ENCODE peak calls at places on chromosomes 16 and 17, in four cellular contexts. R is dorsolateral prefrontal cortex, W is ascending aorta, N is fibroblast of pulmonary artery. M is an unnamed sample.
A peak's percentile ranks its signal among the peaks of the same experiment; 100 is the strongest.

GRCh38 chr16:13829712-13830304 is 90.1 kb upstream of the ERCC4 start:
- DNase-seq in W (no peak), R (no peak), N (no peak), M (no peak)

GRCh38 chr16:30903002-30903401 is 6.6 kb downstream of the CTF1 start:
- DNase-seq in N (no peak), R (no peak), W (no peak), M (no peak)

GRCh38 chr17:6269474-6269873 is 165.4 kb downstream of the AIPL1 start:
- DNase-seq in W (no peak), N (peak; percentile 36), R (no peak), M (peak; percentile 53)

GRCh38 chr17:59221159-59221847 is 992 bp downstream of the GDPD1 start:
- DNase-seq in R (no peak), N (peak; percentile 5), W (no peak), M (no peak)

GRCh38 chr16:71845639-71846431 is at the start of gene ATXN1L:
- DNase-seq in R (peak; percentile 97), W (peak; percentile 65), N (peak; percentile 94), M (peak; percentile 87)

GRCh38 chr17:71511266-71511995 is 609.4 kb upstream of the SOX9 start:
- DNase-seq in N (no peak), R (no peak), W (no peak), M (no peak)

GRCh38 chr16:58492735-58493134 is 7.2 kb upstream of the NDRG4 start:
- DNase-seq in R (no peak), W (no peak), N (no peak), M (no peak)

GRCh38 chr16:77596243-77596642 is 126.1 kb upstream of the NUDT7 start:
- DNase-seq in R (no peak), N (peak; percentile 86), W (no peak), M (peak; percentile 17)

GRCh38 chr16:88856122-88856827 is 472 bp downstream of the GALNS start:
- DNase-seq in R (peak; percentile 58), W (no peak), N (no peak), M (no peak)

GRCh38 chr16:58026139-58026704 is 668 bp downstream of the MMP15 start:
- DNase-seq in W (no peak), N (peak; percentile 43), R (peak; percentile 61), M (peak; percentile 13)

GRCh38 chr17:13557077-13557476 is 44.7 kb downstream of the HS3ST3A1 start:
- DNase-seq in R (no peak), W (no peak), N (peak; percentile 22), M (peak; percentile 75)

GRCh38 chr17:69761767-69762321 is 313.2 kb upstream of the KCNJ16 start:
- DNase-seq in R (no peak), N (peak; percentile 88), W (no peak), M (peak; percentile 85)

GRCh38 chr16:53703590-53704444 is at the start of the genes FTO and RPGRIP1L:
- DNase-seq in W (peak; percentile 98), N (peak; percentile 99), R (peak; percentile 99), M (peak; percentile 100)

GRCh38 chr16:72946474-72947194 is 101.3 kb downstream of the ZFHX3 start:
- DNase-seq in N (peak; percentile 67), W (no peak), R (no peak), M (no peak)

GRCh38 chr16:80663078-80663477 is 122.3 kb downstream of the DYNLRB2 start:
- DNase-seq in R (no peak), W (no peak), N (no peak), M (no peak)

GRCh38 chr16:56389554-56389953 is 35.8 kb downstream of the AMFR start:
- DNase-seq in W (no peak), N (peak; percentile 88), R (no peak), M (peak; percentile 98)

GRCh38 chr17:10275418-10275817 is 77.0 kb upstream of the GAS7 start:
- DNase-seq in W (no peak), N (no peak), R (no peak), M (no peak)

GRCh38 chr17:66967867-66968543 is 3.5 kb downstream of the CACNG4 start:
- DNase-seq in W (no peak), N (no peak), R (no peak), M (no peak)

GRCh38 chr16:67431805-67432476 is 1.0 kb downstream of the HSD11B2 start:
- DNase-seq in W (no peak), R (no peak), N (no peak), M (no peak)

GRCh38 chr17:77405867-77406513 is 265.2 kb downstream of the SEC14L1 start:
- DNase-seq in W (no peak), R (no peak), N (no peak), M (no peak)

GRCh38 chr17:79413591-79413990 is 197.3 kb downstream of the RBFOX3 start:
- DNase-seq in R (no peak), W (no peak), N (no peak), M (no peak)

GRCh38 chr16:20867585-20867984 is 32.6 kb downstream of the DCUN1D3 start:
- DNase-seq in N (peak; percentile 43), R (no peak), W (no peak), M (no peak)

GRCh38 chr16:68400083-68400923 is 48.0 kb downstream of the SMPD3 start:
- DNase-seq in W (no peak), N (no peak), R (no peak), M (no peak)

GRCh38 chr16:57519796-57520360 is 16.5 kb downstream of the CCDC102A start:
- DNase-seq in W (no peak), R (peak; percentile 87), N (peak; percentile 75), M (peak; percentile 60)

GRCh38 chr17:797236-797635 is 15.1 kb downstream of the MRM3 start:
- DNase-seq in N (no peak), W (no peak), R (peak; percentile 36), M (no peak)

GRCh38 chr17:796609-797008 is 14.5 kb downstream of the MRM3 start:
- DNase-seq in R (peak; percentile 29), W (no peak), N (no peak), M (no peak)

GRCh38 chr17:795721-796120 is 13.6 kb downstream of the MRM3 start:
- DNase-seq in R (peak; percentile 33), N (no peak), W (no peak), M (no peak)

GRCh38 chr17:794876-795275 is 12.7 kb downstream of the MRM3 start:
- DNase-seq in W (no peak), N (peak; percentile 76), R (peak; percentile 84), M (peak; percentile 75)

GRCh38 chr17:795276-795675 is 13.1 kb downstream of the MRM3 start:
- DNase-seq in N (no peak), R (peak; percentile 42), W (no peak), M (no peak)
- H3K4me3 ChIP-seq in N (peak overlapping the region; percentile 4), R (peak overlapping the region; percentile 1), W (peak overlapping the region; percentile 52), M (no peak overlapping the region)

DNA sequence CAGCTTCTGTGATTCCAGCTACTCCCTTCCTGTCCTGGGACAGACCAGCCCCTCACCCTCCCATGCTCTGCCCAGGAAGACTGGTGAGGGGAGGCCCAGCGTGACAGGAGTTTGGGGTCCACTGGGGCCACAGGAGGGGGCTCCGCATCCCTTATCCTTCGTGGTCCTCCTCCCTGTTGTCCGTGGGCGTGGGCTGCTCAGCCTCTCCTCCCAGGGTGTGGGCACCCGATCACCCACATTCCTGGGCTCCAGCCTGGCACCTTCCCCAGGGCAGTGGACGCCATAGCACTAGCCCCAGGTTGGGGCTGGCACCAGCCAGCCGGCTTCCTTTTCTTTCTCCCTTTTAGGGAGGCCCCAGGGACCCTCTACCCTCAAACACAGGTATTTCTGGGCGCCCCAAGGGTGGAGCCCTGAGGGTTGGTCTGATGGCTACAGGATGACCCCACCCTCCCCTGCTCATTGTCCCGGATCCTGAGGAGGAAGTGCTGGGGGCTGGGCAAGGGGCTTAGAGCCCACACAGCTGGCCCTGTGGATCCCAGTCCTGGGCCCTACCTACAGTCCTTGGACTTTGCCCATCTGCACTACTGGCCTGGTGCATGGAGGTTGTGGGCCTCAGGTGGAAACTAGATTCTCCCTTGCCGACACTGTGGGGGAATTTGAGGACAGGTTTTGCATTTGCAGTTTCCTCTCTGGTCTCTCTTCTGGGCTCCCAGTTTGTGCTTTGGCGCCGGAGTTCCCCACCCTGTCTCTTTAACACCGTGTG is 1.1 kb downstream of the KIF1C start:
- DNase-seq in W (no peak), N (no peak), R (no peak), M (no peak)
- TF ChIP-seq CTCF in W (no peak), N (no peak), R (no peak), M (no peak)

DNA sequence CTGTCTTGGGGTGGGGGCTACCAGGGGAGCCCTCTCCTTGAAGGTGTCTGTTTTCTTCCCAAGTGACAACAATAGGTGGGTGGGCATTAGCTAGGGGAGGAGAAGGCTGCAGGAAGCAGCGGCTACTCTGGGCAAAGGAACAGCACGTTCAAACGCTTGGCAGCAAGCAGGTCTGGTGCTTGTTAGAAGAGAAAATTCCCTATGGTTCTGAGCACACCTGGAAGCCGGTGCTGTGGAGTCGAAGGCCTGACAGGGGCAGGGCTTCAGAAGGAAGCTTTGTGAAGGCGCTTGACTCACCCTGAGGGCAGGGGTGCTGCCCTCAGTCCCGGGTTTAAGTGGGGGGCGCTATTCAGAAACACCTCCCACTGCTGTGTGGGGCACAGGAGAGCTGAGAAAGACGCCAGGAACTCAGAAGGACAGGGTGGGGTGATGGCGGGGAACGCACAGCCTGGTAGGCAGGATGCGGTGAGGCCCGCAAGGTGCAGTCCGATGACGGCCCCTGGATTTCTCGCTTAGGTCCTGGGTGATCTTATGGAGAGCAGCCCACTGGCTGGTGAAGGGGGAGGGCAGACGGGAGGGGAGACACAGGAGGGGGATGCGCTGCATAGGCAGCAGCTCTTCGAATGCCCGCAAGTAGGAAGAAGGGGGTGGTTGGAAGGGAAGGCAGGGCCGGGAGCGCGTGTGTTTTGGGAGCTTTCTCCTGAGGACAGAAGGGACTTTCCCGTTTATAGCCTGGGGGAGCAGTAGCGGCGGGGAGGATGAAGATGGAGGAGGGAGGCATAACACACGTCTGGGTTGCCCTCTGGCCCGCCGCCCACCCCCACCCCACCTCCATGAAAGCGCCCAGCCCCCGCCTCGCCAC is 3.2 kb downstream of the GJD3 start:
- DNase-seq in W (no peak), N (no peak), R (no peak), M (no peak)
- H3K4me3 ChIP-seq in W (no peak overlapping the region), N (no peak overlapping the region), R (no peak overlapping the region), M (no peak overlapping the region)

GRCh38 chr17:28763137-28763799 is 19.5 kb downstream of the TRAF4 start:
- DNase-seq in W (no peak), N (no peak), R (no peak), M (no peak)
- TF ChIP-seq CTCF in W (no peak), N (no peak), R (no peak), M (no peak)

DNA sequence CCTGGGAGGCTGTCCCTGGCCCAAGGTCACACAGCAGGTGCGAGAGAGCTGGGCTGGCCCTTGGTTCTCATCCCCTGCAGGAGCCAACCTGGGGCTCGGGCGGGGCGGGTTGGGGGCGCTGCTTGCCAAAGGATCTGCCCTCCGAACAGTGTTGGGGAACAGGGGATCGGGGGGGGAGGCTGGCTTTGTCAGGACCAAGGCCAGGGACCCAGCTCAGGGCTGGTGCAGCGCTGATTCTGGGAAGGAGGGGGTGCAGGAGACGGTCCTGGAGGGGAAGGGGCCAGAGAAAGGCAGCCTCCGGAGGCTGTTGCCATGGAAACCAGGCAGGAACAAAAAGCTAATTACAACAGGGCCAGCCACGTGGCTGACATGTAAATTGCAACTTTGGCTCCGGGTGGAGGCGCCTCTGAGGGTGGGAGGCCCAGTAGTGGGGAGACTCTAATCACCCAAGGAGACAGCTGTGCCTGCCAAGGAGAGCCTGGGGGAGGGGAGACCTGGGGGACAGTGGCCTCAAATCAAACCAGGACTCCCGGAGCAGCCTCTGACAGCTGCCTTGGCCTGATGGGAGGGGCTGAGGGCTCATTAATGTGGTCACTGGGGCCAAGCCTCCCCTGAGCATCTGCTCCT is 1.3 kb downstream of the TUBB3 start:
- DNase-seq in W (no peak), N (peak; percentile 54), R (peak; percentile 65), M (peak; percentile 42)
- H3K4me3 ChIP-seq in W (peak overlapping the region; percentile 67), N (peak overlapping the region; percentile 68), R (peak overlapping the region; percentile 66), M (peak overlapping the region; percentile 94)

DNA sequence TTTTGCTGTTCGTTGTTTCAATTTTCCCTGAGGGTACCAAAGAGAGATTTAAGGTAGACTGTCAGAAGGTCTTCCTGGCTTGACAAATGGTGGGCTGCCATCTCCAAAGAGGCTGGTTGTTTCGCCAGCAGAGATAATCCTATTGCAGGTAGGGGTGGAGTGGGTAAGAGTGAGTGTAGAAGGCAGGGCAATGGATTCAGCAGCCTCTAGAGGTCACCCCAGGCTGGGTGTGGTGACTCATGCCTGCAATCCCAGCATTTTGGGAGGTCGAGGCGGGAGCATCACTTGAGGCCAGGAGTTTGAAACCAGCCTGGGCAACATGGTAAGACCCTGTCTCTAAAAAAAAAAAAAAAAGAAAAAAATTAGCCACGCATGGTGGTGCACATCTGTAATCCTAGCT is 34.6 kb downstream of the DCAKD start:
- DNase-seq in N (no peak), W (no peak), R (no peak), M (no peak)
- TF ChIP-seq CTCF in N (peak; percentile 33), W (peak; percentile 21), R (no peak), M (peak; percentile 39)